ENCODE peak calls at places on chromosomes 4 and X, in ten cellular contexts. Y is HL-60, D is fibroblast of mammary gland, P is tibial artery, L is brain microvascular endothelial cell, Q is hepatocyte, O is Calu3, A is mesothelial cell of epicardium, N is epithelial cell of esophagus, T is breast epithelium. E is an unnamed sample.
A peak's percentile ranks its signal among the peaks of the same experiment; 100 is the strongest.

GRCh38 chr4:40043786-40044185 is 12.9 kb upstream of the N4BP2 start:
- DNase-seq in Y (no peak), D (no peak), P (no peak), L (no peak), Q (no peak), O (no peak), A (no peak), N (no peak), T (no peak), E (no peak)

GRCh38 chr4:147644471-147644870 is 27.3 kb downstream of the TMEM184C start:
- DNase-seq in Y (no peak), D (no peak), P (no peak), L (no peak), Q (no peak), O (no peak), A (no peak), N (no peak), T (no peak), E (no peak)

GRCh38 chrX:108307408-108308085 is 130.7 kb downstream of the COL4A6 start:
- DNase-seq in Y (no peak), D (no peak), P (peak; percentile 63), L (peak; percentile 60), Q (peak; percentile 19), O (no peak), A (no peak), N (no peak), T (peak; percentile 41), E (peak; percentile 39)

GRCh38 chr4:140355288-140355687 is 18.2 kb upstream of the SCOC start:
- DNase-seq in Y (no peak), D (no peak), P (no peak), L (no peak), Q (no peak), O (no peak), A (no peak), N (no peak), T (no peak), E (no peak)

GRCh38 chr4:185346975-185347601 is 48.6 kb downstream of the LRP2BP start:
- DNase-seq in Y (no peak), D (no peak), P (no peak), L (peak; percentile 80), Q (no peak), O (no peak), A (no peak), N (no peak), T (no peak), E (no peak)

GRCh38 chr4:72690782-72691181 is 121.8 kb upstream of the ADAMTS3 start:
- DNase-seq in Y (no peak), D (no peak), P (no peak), L (no peak), Q (no peak), O (no peak), A (no peak), N (no peak), T (no peak), E (no peak)

GRCh38 chr4:26227827-26228226 is 93.0 kb upstream of the RBPJ start:
- DNase-seq in Y (no peak), D (no peak), P (no peak), L (no peak), Q (peak; percentile 25), O (no peak), A (no peak), N (no peak), T (no peak), E (no peak)

GRCh38 chrX:45479835-45480422 is 279.3 kb upstream of the DIPK2B start:
- DNase-seq in Y (no peak), D (peak; percentile 95), P (no peak), L (peak; percentile 68), Q (peak; percentile 13), O (peak; percentile 28), A (no peak), N (peak; percentile 93), T (no peak), E (peak; percentile 92)

GRCh38 chrX:154064637-154065435 is 32.7 kb downstream of the MECP2 start:
- DNase-seq in Y (no peak), D (no peak), P (no peak), L (no peak), Q (no peak), O (no peak), A (no peak), N (no peak), T (no peak), E (no peak)

DNA sequence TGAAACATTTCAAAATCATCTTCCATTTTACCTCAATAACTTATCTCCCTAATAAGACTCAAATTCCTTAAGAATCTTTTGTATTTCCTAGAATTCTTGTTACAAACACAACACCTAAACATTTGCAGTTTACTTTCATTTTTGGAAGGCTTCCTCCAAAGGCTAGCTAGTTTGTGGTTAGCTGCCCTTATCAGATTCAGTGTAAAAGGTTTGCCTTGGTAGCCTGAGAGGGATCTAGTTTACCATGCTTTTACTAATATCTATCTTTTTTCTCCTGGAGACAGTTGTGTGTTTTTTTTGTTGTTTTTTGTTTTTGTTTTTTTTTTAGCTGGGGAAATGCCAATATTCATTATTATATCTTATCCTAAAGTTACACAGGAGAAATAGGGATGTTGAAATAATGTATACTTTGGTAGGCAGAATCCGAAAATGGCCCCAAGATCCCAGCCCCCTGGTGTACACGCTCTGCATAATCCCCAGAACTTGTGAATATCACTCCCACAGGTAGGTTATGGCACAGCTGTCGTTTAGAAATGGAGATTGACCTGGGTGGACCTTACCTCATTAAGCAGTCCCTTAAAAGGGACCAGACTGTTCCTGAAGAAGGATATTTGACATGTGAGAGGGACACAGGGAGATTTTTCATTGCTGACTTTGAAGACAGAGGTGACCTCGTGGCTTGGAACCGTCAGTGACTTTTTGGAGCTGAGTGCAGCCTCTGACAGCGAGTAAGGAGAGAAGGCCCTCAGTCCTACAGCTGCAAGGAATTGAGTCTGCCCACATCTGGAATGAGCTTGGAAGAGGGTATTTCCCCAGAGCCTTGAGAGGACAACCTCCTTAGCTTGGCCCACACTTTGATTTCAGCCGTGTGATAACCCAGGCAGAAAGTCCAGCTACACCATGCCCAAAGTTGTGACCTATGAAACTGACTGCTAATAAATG is 33.4 kb downstream of the SEPTIN11 start:
- DNase-seq in Y (no peak), D (peak; percentile 67), P (no peak), L (no peak), Q (no peak), O (no peak), A (no peak), N (no peak), T (no peak), E (no peak)
- TF ChIP-seq CTCF in Y (no peak), D (peak; percentile 19), P (no peak), L (peak; percentile 52), Q (no peak), O (no peak), A (no peak), N (peak; percentile 4), T (no peak), E (no peak)

GRCh38 chr4:173420324-173420752 is 21.4 kb upstream of the SCRG1 start:
- DNase-seq in Y (no peak), D (peak; percentile 62), P (no peak), L (no peak), Q (no peak), O (no peak), A (no peak), N (peak; percentile 28), T (no peak), E (peak; percentile 31)
- TF ChIP-seq CTCF in Y (peak; percentile 20), D (peak; percentile 52), P (peak; percentile 43), L (peak; percentile 33), Q (peak; percentile 72), O (no peak), A (peak; percentile 59), N (peak; percentile 40), T (peak; percentile 33), E (peak; percentile 39)

GRCh38 chr4:173463816-173464215 is 64.9 kb upstream of the SCRG1 start:
- DNase-seq in Y (no peak), D (no peak), P (no peak), L (no peak), Q (no peak), O (no peak), A (no peak), N (no peak), T (no peak), E (no peak)

GRCh38 chr4:173464486-173464885 is 65.5 kb downstream of the HAND2 start:
- DNase-seq in Y (no peak), D (no peak), P (no peak), L (no peak), Q (no peak), O (no peak), A (no peak), N (no peak), T (no peak), E (no peak)

GRCh38 chr4:173468314-173468713 is 61.7 kb downstream of the HAND2 start:
- DNase-seq in Y (no peak), D (no peak), P (no peak), L (no peak), Q (no peak), O (no peak), A (no peak), N (no peak), T (no peak), E (no peak)

GRCh38 chr4:173466101-173466500 is 63.9 kb downstream of the HAND2 start:
- DNase-seq in Y (no peak), D (no peak), P (no peak), L (no peak), Q (no peak), O (no peak), A (no peak), N (no peak), T (no peak), E (no peak)

DNA sequence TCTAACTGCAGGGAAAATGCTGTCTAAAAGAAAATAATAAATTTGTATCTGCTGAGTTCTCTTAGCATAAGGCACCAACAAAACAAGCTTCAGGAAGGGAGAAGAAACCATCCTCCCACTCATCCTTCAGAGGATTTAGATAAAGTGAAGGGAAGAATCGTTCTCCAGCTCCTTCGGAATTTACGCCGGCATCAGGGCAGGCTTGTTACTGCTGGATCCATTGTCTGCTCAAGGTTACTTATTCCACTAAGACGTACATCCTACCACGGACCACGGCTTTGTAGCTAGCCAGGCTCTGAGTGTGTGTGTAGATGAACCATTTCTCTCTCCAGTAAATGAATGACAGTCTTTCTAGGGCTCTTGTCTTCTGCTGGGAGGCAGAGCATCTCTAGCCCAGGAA is 60.4 kb downstream of the HAND2 start:
- DNase-seq in Y (no peak), D (no peak), P (no peak), L (no peak), Q (no peak), O (no peak), A (no peak), N (no peak), T (no peak), E (no peak)
- TF ChIP-seq CTCF in Y (no peak), D (no peak), P (no peak), L (no peak), Q (no peak), O (no peak), A (no peak), N (no peak), T (no peak), E (no peak)

DNA sequence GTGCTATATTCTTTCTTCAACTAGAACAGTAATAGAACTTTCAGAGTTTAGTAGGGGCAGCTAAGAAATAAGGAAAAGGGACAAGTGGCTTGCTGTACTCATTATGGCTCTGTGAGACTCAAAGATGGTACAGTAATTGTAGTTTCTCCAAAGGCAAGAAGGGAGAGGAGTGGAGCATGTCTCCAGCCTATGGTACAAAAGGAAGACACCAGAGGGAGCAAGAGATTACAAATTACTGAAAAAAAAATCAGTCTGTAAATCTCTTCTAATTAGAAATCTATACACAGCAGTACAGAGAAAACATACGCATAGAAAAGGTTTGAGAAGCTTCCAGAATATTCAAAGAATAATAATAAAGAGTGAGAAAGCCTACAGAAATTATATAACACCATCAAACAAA is 61.4 kb downstream of the KLHL4 start:
- DNase-seq in Y (no peak), D (peak; percentile 5), P (no peak), L (no peak), Q (no peak), O (no peak), A (no peak), N (peak; percentile 0), T (no peak), E (no peak)
- TF ChIP-seq CTCF in Y (no peak), D (peak; percentile 22), P (no peak), L (peak; percentile 33), Q (peak; percentile 17), O (no peak), A (peak; percentile 10), N (no peak), T (no peak), E (no peak)